ENCODE peak calls at places on chromosomes 6 and 20, in eight cellular contexts. U is heart right ventricle; L is CD8-positive, alpha-beta T cell; Y is HS-27A; K is ELR; O is tibial nerve; E is NCI-H2081; D is epithelial cell of esophagus. N is an unnamed sample.

GRCh38 chr6:159002432-159003160 is 2.6 kb upstream of the RSPH3 start:
- DNase-seq in U (no peak), L (no peak), Y (peak), K (peak), O (no peak), E (no peak), D (peak), N (peak)

GRCh38 chr6:26197736-26198625 is 110.8 kb downstream of the HFE start:
- DNase-seq in U (no peak), L (peak), Y (peak), K (peak), O (no peak), E (peak), D (peak), N (peak)

GRCh38 chr20:621115-621756 is 11.1 kb upstream of the TCF15 start:
- DNase-seq in U (no peak), L (no peak), Y (no peak), K (peak), O (no peak), E (no peak), D (peak), N (peak)

GRCh38 chr20:43237651-43238050 is 47.9 kb upstream of the PTPRT start:
- DNase-seq in U (no peak), L (no peak), Y (no peak), K (no peak), O (no peak), E (no peak), D (no peak), N (no peak)

GRCh38 chr6:105041880-105042279 is 85.0 kb downstream of the LIN28B start:
- DNase-seq in U (no peak), L (no peak), Y (no peak), K (no peak), O (no peak), E (no peak), D (no peak), N (peak)

GRCh38 chr6:132780770-132781371 is 17.6 kb downstream of the SLC18B1 start:
- DNase-seq in U (no peak), L (no peak), Y (no peak), K (peak), O (no peak), E (no peak), D (peak), N (peak)

GRCh38 chr6:10759884-10760329 is 12.3 kb downstream of the TMEM14B start:
- DNase-seq in U (no peak), L (no peak), Y (no peak), K (peak), O (no peak), E (no peak), D (peak), N (peak)

GRCh38 chr20:18719426-18719825 is 94.2 kb upstream of the SCP2D1 start:
- DNase-seq in U (no peak), L (no peak), Y (no peak), K (peak), O (no peak), E (no peak), D (no peak), N (peak)

GRCh38 chr20:25389381-25389857 is 1.2 kb downstream of the ABHD12 start:
- DNase-seq in U (no peak), L (no peak), Y (peak), K (peak), O (no peak), E (no peak), D (peak), N (peak)

GRCh38 chr6:141848029-141848890 is 284.5 kb upstream of the GJE1 start:
- DNase-seq in U (no peak), L (peak), Y (peak), K (peak), O (no peak), E (no peak), D (no peak), N (peak)

GRCh38 chr6:37602360-37602759 is 95.3 kb downstream of the MDGA1 start:
- DNase-seq in U (no peak), L (no peak), Y (no peak), K (peak), O (no peak), E (no peak), D (no peak), N (no peak)

GRCh38 chr20:35134900-35135299 is 12.2 kb downstream of the EDEM2 start:
- DNase-seq in U (peak), L (no peak), Y (no peak), K (no peak), O (no peak), E (no peak), D (no peak), N (no peak)

GRCh38 chr20:23666189-23666588 is 22.6 kb downstream of the CST4 start:
- DNase-seq in U (no peak), L (no peak), Y (no peak), K (peak), O (no peak), E (no peak), D (no peak), N (peak)